ENCODE peak calls at places on chromosomes 5 and 9, in four cellular contexts. One of them, this sample, is unnamed.

GRCh38 chr5:59487838-59488729 is 405.4 kb downstream of the PDE4D start:
- DNase-seq in A673: no peak
- DNase-seq in fibroblast of mammary gland: no peak
- DNase-seq in CD8-positive, alpha-beta T cell: no peak
- DNase-seq in this sample: no peak

GRCh38 chr9:128385493-128386205 is 14.5 kb downstream of the URM1 start:
- DNase-seq in A673: no peak
- DNase-seq in fibroblast of mammary gland: peak
- DNase-seq in CD8-positive, alpha-beta T cell: no peak
- DNase-seq in this sample: peak

GRCh38 chr5:93800988-93801811 is 59.8 kb upstream of the POU5F2 start:
- DNase-seq in A673: peak
- DNase-seq in fibroblast of mammary gland: peak
- DNase-seq in CD8-positive, alpha-beta T cell: no peak
- DNase-seq in this sample: peak

GRCh38 chr9:15837079-15837679 is 284.3 kb downstream of the CCDC171 start:
- DNase-seq in A673: peak
- DNase-seq in fibroblast of mammary gland: peak
- DNase-seq in CD8-positive, alpha-beta T cell: no peak
- DNase-seq in this sample: peak

GRCh38 chr5:169154660-169155059 is 146.3 kb downstream of the SLIT3 start:
- DNase-seq in A673: no peak
- DNase-seq in fibroblast of mammary gland: no peak
- DNase-seq in CD8-positive, alpha-beta T cell: no peak
- DNase-seq in this sample: no peak

GRCh38 chr5:61371474-61371873 is 39.4 kb downstream of the ZSWIM6 start:
- DNase-seq in A673: no peak
- DNase-seq in fibroblast of mammary gland: no peak
- DNase-seq in CD8-positive, alpha-beta T cell: no peak
- DNase-seq in this sample: no peak

GRCh38 chr5:109792613-109793012 is 102.9 kb downstream of the MAN2A1 start:
- DNase-seq in A673: no peak
- DNase-seq in fibroblast of mammary gland: no peak
- DNase-seq in CD8-positive, alpha-beta T cell: no peak
- DNase-seq in this sample: no peak

GRCh38 chr9:76699966-76700365 is 64.3 kb upstream of the PCA3 start:
- DNase-seq in A673: no peak
- DNase-seq in fibroblast of mammary gland: peak
- DNase-seq in CD8-positive, alpha-beta T cell: no peak
- DNase-seq in this sample: no peak

GRCh38 chr5:112533315-112533867 is 114.3 kb upstream of the EPB41L4A start:
- DNase-seq in A673: no peak
- DNase-seq in fibroblast of mammary gland: no peak
- DNase-seq in CD8-positive, alpha-beta T cell: no peak
- DNase-seq in this sample: no peak

GRCh38 chr5:151892393-151892792 is 32.3 kb downstream of the GLRA1 start:
- DNase-seq in A673: no peak
- DNase-seq in fibroblast of mammary gland: no peak
- DNase-seq in CD8-positive, alpha-beta T cell: no peak
- DNase-seq in this sample: no peak

GRCh38 chr9:4596165-4596922 is 65.8 kb upstream of the PLPP6 start:
- DNase-seq in A673: no peak
- DNase-seq in fibroblast of mammary gland: peak
- DNase-seq in CD8-positive, alpha-beta T cell: peak
- DNase-seq in this sample: no peak

GRCh38 chr5:132498686-132499271 is 8.2 kb upstream of the IRF1 start:
- DNase-seq in A673: no peak
- DNase-seq in fibroblast of mammary gland: no peak
- DNase-seq in CD8-positive, alpha-beta T cell: no peak
- DNase-seq in this sample: no peak

GRCh38 chr9:13939129-13939528 is 374.8 kb downstream of the NFIB start:
- DNase-seq in A673: peak
- DNase-seq in fibroblast of mammary gland: peak
- DNase-seq in CD8-positive, alpha-beta T cell: no peak
- DNase-seq in this sample: no peak

GRCh38 chr5:163908253-163908652 is 402.8 kb downstream of the MAT2B start:
- DNase-seq in A673: no peak
- DNase-seq in fibroblast of mammary gland: no peak
- DNase-seq in CD8-positive, alpha-beta T cell: no peak
- DNase-seq in this sample: no peak

GRCh38 chr9:120948824-120949223 is 22.2 kb upstream of the TRAF1 start:
- DNase-seq in A673: no peak
- DNase-seq in fibroblast of mammary gland: no peak
- DNase-seq in CD8-positive, alpha-beta T cell: no peak
- DNase-seq in this sample: no peak

GRCh38 chr5:101689306-101689705 is 606.8 kb downstream of the SLCO4C1 start:
- DNase-seq in A673: no peak
- DNase-seq in fibroblast of mammary gland: no peak
- DNase-seq in CD8-positive, alpha-beta T cell: no peak
- DNase-seq in this sample: no peak

GRCh38 chr5:35058395-35058794 is 10.6 kb upstream of the AGXT2 start:
- DNase-seq in A673: no peak
- DNase-seq in fibroblast of mammary gland: no peak
- DNase-seq in CD8-positive, alpha-beta T cell: no peak
- DNase-seq in this sample: no peak

GRCh38 chr5:145014109-145014508 is 821.0 kb downstream of the PRELID2 start:
- DNase-seq in A673: no peak
- DNase-seq in fibroblast of mammary gland: no peak
- DNase-seq in CD8-positive, alpha-beta T cell: no peak
- DNase-seq in this sample: no peak

GRCh38 chr9:530681-531080 is 310.8 kb upstream of the DMRT1 start:
- DNase-seq in A673: no peak
- DNase-seq in fibroblast of mammary gland: peak
- DNase-seq in CD8-positive, alpha-beta T cell: no peak
- DNase-seq in this sample: no peak

GRCh38 chr5:176619203-176619568 is 9.2 kb upstream of the GPRIN1 start:
- DNase-seq in A673: peak
- DNase-seq in fibroblast of mammary gland: peak
- DNase-seq in CD8-positive, alpha-beta T cell: peak
- DNase-seq in this sample: peak

GRCh38 chr5:74625742-74626241 is 14.7 kb downstream of the ENC1 start:
- DNase-seq in A673: peak
- DNase-seq in fibroblast of mammary gland: peak
- DNase-seq in CD8-positive, alpha-beta T cell: no peak
- DNase-seq in this sample: no peak

GRCh38 chr5:56440871-56441740 is 208.0 kb upstream of the ANKRD55 start:
- DNase-seq in A673: no peak
- DNase-seq in fibroblast of mammary gland: peak
- DNase-seq in CD8-positive, alpha-beta T cell: no peak
- DNase-seq in this sample: no peak

GRCh38 chr5:55438931-55439477 is 95.8 kb downstream of the PLPP1 start:
- DNase-seq in A673: no peak
- DNase-seq in fibroblast of mammary gland: peak
- DNase-seq in CD8-positive, alpha-beta T cell: no peak
- DNase-seq in this sample: no peak

GRCh38 chr5:72681781-72682180 is 134.7 kb upstream of the TNPO1 start:
- DNase-seq in A673: no peak
- DNase-seq in fibroblast of mammary gland: no peak
- DNase-seq in CD8-positive, alpha-beta T cell: no peak
- DNase-seq in this sample: no peak

GRCh38 chr5:179328291-179328690 is 17.0 kb downstream of the ADAMTS2 start:
- DNase-seq in A673: no peak
- DNase-seq in fibroblast of mammary gland: no peak
- DNase-seq in CD8-positive, alpha-beta T cell: no peak
- DNase-seq in this sample: no peak
- TF ChIP-seq CTCF in A673: no peak
- TF ChIP-seq CTCF in fibroblast of mammary gland: no peak
- TF ChIP-seq CTCF in CD8-positive, alpha-beta T cell: no peak
- TF ChIP-seq CTCF in this sample: no peak

GRCh38 chr9:91659529-91660294 is 236.1 kb upstream of the NFIL3 start:
- DNase-seq in A673: peak
- DNase-seq in fibroblast of mammary gland: peak
- DNase-seq in CD8-positive, alpha-beta T cell: no peak
- DNase-seq in this sample: peak
- TF ChIP-seq CTCF in A673: peak
- TF ChIP-seq CTCF in fibroblast of mammary gland: peak
- TF ChIP-seq CTCF in CD8-positive, alpha-beta T cell: no peak
- TF ChIP-seq CTCF in this sample: peak

DNA sequence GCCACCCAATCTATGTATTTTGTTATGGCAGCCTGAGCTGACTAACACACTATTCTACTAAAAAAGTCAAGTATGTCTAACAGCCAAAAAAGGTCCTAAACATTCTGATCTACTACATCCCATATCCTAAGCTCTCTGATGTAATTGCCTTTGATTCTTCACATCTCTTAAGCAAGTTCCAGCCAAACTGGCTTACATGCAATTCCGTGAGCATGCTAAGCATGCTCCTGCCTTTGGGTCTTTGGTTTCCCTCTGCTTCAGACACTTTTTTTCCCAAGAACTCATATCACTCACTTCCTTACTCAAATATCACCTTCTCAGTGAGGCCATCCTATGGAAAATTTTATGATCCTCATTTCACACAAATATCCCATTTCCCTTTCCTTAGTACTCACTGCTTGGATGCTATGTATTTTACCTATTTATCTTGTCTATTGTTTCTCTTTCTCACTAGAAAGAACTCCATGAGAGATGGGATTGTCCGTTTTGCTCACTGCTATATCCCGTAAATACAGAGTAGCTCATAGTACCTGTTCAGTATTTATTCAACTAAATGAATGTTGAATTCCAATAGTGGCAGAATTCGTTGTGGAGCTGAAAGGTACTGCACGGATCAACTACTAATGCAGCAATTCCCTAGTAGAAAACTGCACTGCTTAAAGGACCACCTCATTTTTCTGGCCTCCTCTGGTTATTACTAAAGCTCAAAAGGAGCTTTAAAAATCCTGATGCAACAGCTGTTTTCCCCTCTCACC is 2.3 kb upstream of the SLC12A2 start:
- DNase-seq in A673: no peak
- DNase-seq in fibroblast of mammary gland: peak
- DNase-seq in CD8-positive, alpha-beta T cell: no peak
- DNase-seq in this sample: no peak
- TF ChIP-seq CTCF in A673: peak
- TF ChIP-seq CTCF in fibroblast of mammary gland: peak
- TF ChIP-seq CTCF in CD8-positive, alpha-beta T cell: no peak
- TF ChIP-seq CTCF in this sample: peak

GRCh38 chr5:1736889-1737711 is 62.5 kb downstream of the MRPL36 start:
- DNase-seq in A673: no peak
- DNase-seq in fibroblast of mammary gland: no peak
- DNase-seq in CD8-positive, alpha-beta T cell: peak
- DNase-seq in this sample: no peak

GRCh38 chr5:1736065-1736464 is 63.6 kb downstream of the MRPL36 start:
- DNase-seq in A673: no peak
- DNase-seq in fibroblast of mammary gland: no peak
- DNase-seq in CD8-positive, alpha-beta T cell: no peak
- DNase-seq in this sample: no peak

GRCh38 chr5:1734908-1735289 is 64.7 kb downstream of the MRPL36 start:
- DNase-seq in A673: no peak
- DNase-seq in fibroblast of mammary gland: no peak
- DNase-seq in CD8-positive, alpha-beta T cell: peak
- DNase-seq in this sample: no peak

GRCh38 chr5:1735320-1735970 is 64.2 kb downstream of the MRPL36 start:
- DNase-seq in A673: no peak
- DNase-seq in fibroblast of mammary gland: no peak
- DNase-seq in CD8-positive, alpha-beta T cell: peak
- DNase-seq in this sample: no peak

GRCh38 chr5:1737790-1738405 is 61.7 kb downstream of the MRPL36 start:
- DNase-seq in A673: peak
- DNase-seq in fibroblast of mammary gland: peak
- DNase-seq in CD8-positive, alpha-beta T cell: peak
- DNase-seq in this sample: no peak
- TF ChIP-seq CTCF in A673: peak
- TF ChIP-seq CTCF in fibroblast of mammary gland: peak
- TF ChIP-seq CTCF in CD8-positive, alpha-beta T cell: peak
- TF ChIP-seq CTCF in this sample: peak

This sample was measured in neural crest cell.